ENCODE peak calls at places on chromosome 4, in seven cellular contexts. C, H, X, K, Z, F and M are unnamed samples.
A peak's percentile ranks its signal among the peaks of the same experiment; 100 is the strongest.

GRCh38 chr4:15654556-15655222 is 468 bp downstream of the FBXL5 start:
- DNase-seq in C (peak; percentile 60), H (peak; percentile 15), X (no peak), K (no peak), Z (no peak), F (no peak), M (no peak)

GRCh38 chr4:86160423-86160822 is 199.4 kb downstream of the MAPK10 start:
- DNase-seq in C (no peak), H (no peak), X (no peak), K (no peak), Z (no peak), F (no peak), M (no peak)

GRCh38 chr4:177451108-177451500 is 8.9 kb upstream of the AGA start:
- DNase-seq in C (no peak), H (no peak), X (no peak), K (no peak), Z (no peak), F (no peak), M (no peak)

GRCh38 chr4:28518781-28519180 is 1658.1 kb downstream of the STIM2 start:
- DNase-seq in C (no peak), H (no peak), X (no peak), K (no peak), Z (no peak), F (no peak), M (no peak)

GRCh38 chr4:123673971-123674370 is 277.4 kb downstream of the SPRY1 start:
- DNase-seq in C (no peak), H (no peak), X (no peak), K (no peak), Z (no peak), F (no peak), M (no peak)

GRCh38 chr4:19193274-19193962 is 1058.3 kb upstream of the SLIT2 start:
- DNase-seq in C (no peak), H (no peak), X (no peak), K (no peak), Z (no peak), F (no peak), M (no peak)

GRCh38 chr4:122003335-122003734 is 51.5 kb upstream of the TRPC3 start:
- DNase-seq in C (peak; percentile 82), H (peak; percentile 64), X (peak; percentile 60), K (peak; percentile 42), Z (peak; percentile 11), F (peak; percentile 33), M (no peak)

GRCh38 chr4:152359208-152360044 is 176.5 kb downstream of the FBXW7 start:
- DNase-seq in C (no peak), H (no peak), X (no peak), K (no peak), Z (no peak), F (no peak), M (no peak)

GRCh38 chr4:3725936-3726895 is 40.0 kb upstream of the ADRA2C start:
- DNase-seq in C (no peak), H (no peak), X (no peak), K (no peak), Z (no peak), F (no peak), M (no peak)

GRCh38 chr4:182093431-182093831 is 149.8 kb upstream of the TENM3 start:
- DNase-seq in C (no peak), H (no peak), X (no peak), K (no peak), Z (no peak), F (no peak), M (no peak)

GRCh38 chr4:186722856-186723206 is 825 bp downstream of the FAT1 start:
- DNase-seq in C (no peak), H (no peak), X (no peak), K (no peak), Z (no peak), F (no peak), M (peak; percentile 37)

GRCh38 chr4:113436360-113436759 is 325.2 kb downstream of the CAMK2D start:
- DNase-seq in C (no peak), H (no peak), X (no peak), K (no peak), Z (no peak), F (no peak), M (no peak)

GRCh38 chr4:23887989-23888388 is 1.9 kb downstream of the PPARGC1A start:
- DNase-seq in C (no peak), H (no peak), X (no peak), K (no peak), Z (no peak), F (no peak), M (no peak)

GRCh38 chr4:146975535-146975934 is 29.9 kb upstream of the TTC29 start:
- DNase-seq in C (no peak), H (no peak), X (no peak), K (no peak), Z (no peak), F (no peak), M (no peak)

GRCh38 chr4:77669911-77670590 is 64.4 kb downstream of the CXCL13 start:
- DNase-seq in C (no peak), H (no peak), X (no peak), K (no peak), Z (no peak), F (no peak), M (peak; percentile 2)

DNA sequence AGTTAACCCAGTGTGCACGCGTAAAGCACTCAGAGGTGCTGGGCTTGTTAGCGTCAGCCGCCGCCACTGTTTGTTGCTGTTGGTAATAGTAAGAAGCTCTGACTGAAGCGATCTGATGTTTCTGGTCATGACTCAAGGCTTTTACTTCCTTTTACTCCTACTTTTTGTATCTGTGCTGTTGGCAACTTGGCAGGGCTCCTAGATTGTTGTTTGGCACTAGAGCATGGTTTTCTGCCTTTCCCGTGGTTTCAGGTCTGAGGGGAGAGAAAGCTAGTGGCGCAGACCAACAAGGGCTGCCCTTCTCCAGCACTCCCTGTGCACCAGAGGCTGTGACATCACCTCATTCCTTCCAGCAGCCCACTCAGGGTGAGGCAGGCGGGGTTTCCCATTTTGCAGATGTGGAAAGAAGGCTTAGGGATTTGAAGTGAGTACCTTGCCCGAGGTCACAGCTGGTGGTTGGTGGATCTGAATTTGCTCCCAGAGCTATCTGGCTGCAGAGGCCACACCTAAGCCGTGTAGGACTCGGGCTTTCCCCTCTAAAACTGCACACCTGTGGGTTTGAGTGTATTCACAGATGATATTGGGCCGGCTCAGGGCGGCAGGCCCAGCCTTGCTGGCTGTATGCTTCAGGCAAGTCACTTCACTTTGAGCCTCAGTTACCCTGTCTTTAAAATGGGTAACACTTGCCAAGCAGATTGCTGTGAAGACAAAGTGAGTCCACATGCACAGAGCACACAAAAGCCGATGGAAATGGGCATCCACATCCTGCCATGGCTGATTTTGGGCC is 51.2 kb upstream of the TADA2B start:
- DNase-seq in C (no peak), H (no peak), X (peak; percentile 38), K (no peak), Z (no peak), F (no peak), M (no peak)
- TF ChIP-seq JUND in C (no peak), H (no peak), X (no peak), K (no peak), Z (no peak), F (no peak), M (no peak)

GRCh38 chr4:158871050-158871724 is 102.4 kb downstream of the FNIP2 start:
- DNase-seq in C (no peak), H (no peak), X (peak; percentile 50), K (no peak), Z (no peak), F (no peak), M (no peak)
- TF ChIP-seq JUND in C (no peak), H (no peak), X (no peak), K (no peak), Z (no peak), F (no peak), M (no peak)

GRCh38 chr4:149914521-149915115 is 99.0 kb upstream of the IQCM start:
- DNase-seq in C (peak; percentile 32), H (peak; percentile 32), X (peak; percentile 69), K (peak; percentile 52), Z (no peak), F (no peak), M (peak; percentile 52)
- TF ChIP-seq JUND in C (no peak), H (no peak), X (no peak), K (no peak), Z (no peak), F (no peak), M (no peak)

GRCh38 chr4:61520688-61521160 is 320.6 kb downstream of the ADGRL3 start:
- DNase-seq in C (no peak), H (no peak), X (no peak), K (no peak), Z (no peak), F (no peak), M (no peak)
- TF ChIP-seq JUND in C (no peak), H (no peak), X (no peak), K (no peak), Z (no peak), F (no peak), M (no peak)

DNA sequence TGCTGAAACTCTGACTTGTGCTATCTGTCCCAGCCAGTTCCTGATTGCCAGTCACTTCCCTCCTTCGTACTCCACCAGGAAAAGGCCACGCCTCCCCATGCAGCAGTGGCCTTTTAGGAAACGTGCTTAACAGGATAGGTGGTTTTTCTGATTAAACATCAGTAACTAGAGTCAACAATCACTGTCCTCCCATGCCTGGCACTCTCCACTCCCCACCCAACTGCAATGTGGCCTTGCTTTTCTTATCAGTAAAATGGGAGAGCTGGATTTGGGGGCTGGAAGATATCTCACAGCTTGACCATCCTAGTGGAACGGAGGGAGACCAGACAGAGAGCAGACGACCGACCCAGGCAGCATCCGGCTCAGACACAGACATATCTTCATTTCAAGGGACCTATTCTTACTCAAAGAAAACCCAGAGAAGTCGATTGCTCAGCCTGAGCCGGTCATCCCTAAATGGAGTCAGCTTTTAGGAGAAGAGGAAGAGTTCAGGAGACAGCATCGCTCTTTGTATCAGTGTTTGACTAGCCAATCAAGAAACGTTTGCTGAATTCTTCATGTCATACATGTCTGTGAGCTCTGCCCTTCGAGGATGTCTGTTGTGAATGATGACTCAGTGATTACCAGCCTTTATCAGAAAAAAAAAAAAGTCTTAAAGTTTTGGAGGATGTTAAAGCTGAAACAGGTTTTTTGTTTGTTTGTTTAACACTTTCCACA is 12.7 kb upstream of the UBA6 start:
- DNase-seq in C (peak; percentile 56), H (no peak), X (no peak), K (no peak), Z (no peak), F (no peak), M (peak; percentile 37)
- TF ChIP-seq JUND in C (peak; percentile 68), H (no peak), X (no peak), K (no peak), Z (no peak), F (no peak), M (no peak)

DNA sequence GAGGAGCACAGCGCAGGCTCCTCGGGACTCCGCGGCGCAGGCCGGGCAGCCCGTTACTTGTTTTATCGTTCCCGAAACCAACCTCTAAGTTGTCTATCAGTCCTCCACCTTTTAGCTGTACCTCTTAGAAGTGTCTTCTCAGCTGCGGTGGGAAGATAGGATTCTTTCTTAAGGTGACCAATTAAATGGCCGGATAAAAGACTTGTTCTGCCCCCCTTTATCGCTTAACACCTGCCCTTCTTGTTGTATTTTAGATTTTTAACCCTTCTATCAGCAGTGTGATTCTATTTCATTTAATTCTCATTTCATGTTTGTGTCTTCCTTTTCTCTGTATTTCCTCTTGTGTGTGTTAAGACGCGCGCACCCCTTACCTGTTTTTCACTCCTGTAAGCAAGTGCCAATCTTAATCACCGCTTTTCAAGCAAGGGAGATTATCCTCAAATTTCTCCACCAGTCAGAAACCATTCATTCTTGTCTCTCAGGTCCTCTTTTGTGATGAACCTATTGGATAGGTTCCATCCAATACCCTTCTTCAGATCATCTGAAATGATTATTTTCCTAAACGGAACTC is 301 bp upstream of the SLC9B2 start:
- DNase-seq in C (no peak), H (no peak), X (peak; percentile 28), K (peak; percentile 3), Z (no peak), F (no peak), M (no peak)
- TF ChIP-seq JUND in C (peak; percentile 17), H (no peak), X (no peak), K (no peak), Z (no peak), F (no peak), M (no peak)